ENCODE peak calls at places on chromosomes 6 and 20, in four cellular contexts. K is GM20000, O is cardiac fibroblast, Z is fibroblast of pulmonary artery. N is an unnamed sample.
A peak's percentile ranks its signal among the peaks of the same experiment; 100 is the strongest.

GRCh38 chr6:120290964-120291363 is 941.4 kb upstream of the MAN1A1 start:
- DNase-seq in K (no peak), O (no peak), Z (no peak), N (no peak)

GRCh38 chr20:23612385-23612784 is 6.7 kb upstream of the CST9 start:
- DNase-seq in K (no peak), O (no peak), Z (no peak), N (no peak)

GRCh38 chr6:3697609-3698008 is 53.9 kb downstream of the PXDC1 start:
- DNase-seq in K (no peak), O (peak; percentile 95), Z (peak; percentile 89), N (no peak)

GRCh38 chr20:62272200-62272599 is 30.6 kb upstream of the ADRM1 start:
- DNase-seq in K (no peak), O (no peak), Z (no peak), N (no peak)

GRCh38 chr6:169568314-169569087 is 133.3 kb downstream of the WDR27 start:
- DNase-seq in K (no peak), O (no peak), Z (no peak), N (no peak)

GRCh38 chr20:52303281-52303950 is 111.8 kb upstream of the ZFP64 start:
- DNase-seq in K (no peak), O (no peak), Z (no peak), N (no peak)

GRCh38 chr6:133435065-133435728 is 194.0 kb downstream of the EYA4 start:
- DNase-seq in K (no peak), O (no peak), Z (no peak), N (no peak)

GRCh38 chr6:134282816-134283215 is 35.1 kb downstream of the SGK1 start:
- DNase-seq in K (no peak), O (peak; percentile 29), Z (no peak), N (no peak)

GRCh38 chr6:105824732-105825131 is 261.4 kb upstream of the PRDM1 start:
- DNase-seq in K (peak; percentile 34), O (peak; percentile 69), Z (no peak), N (no peak)

GRCh38 chr6:138107752-138108592 is 753 bp upstream of the PERP start:
- DNase-seq in K (peak; percentile 52), O (no peak), Z (no peak), N (no peak)

GRCh38 chr6:170247178-170247701 is 43.6 kb downstream of the DLL1 start:
- DNase-seq in K (no peak), O (no peak), Z (peak; percentile 18), N (no peak)

GRCh38 chr6:25972902-25973301 is 10.3 kb downstream of the TRIM38 start:
- DNase-seq in K (no peak), O (no peak), Z (no peak), N (no peak)

GRCh38 chr20:34585019-34585418 is 26.5 kb downstream of the MAP1LC3A start:
- DNase-seq in K (no peak), O (no peak), Z (no peak), N (no peak)

GRCh38 chr6:30483677-30484279 is 5.5 kb upstream of the HLA-E start:
- DNase-seq in K (no peak), O (peak; percentile 88), Z (peak; percentile 88), N (no peak)

GRCh38 chr6:167420858-167421766 is 96.2 kb downstream of the TTLL2 start:
- DNase-seq in K (peak; percentile 45), O (no peak), Z (no peak), N (no peak)

GRCh38 chr20:17533396-17533795 is 2.2 kb upstream of the BFSP1 start:
- DNase-seq in K (peak; percentile 45), O (peak; percentile 75), Z (peak; percentile 69), N (no peak)

GRCh38 chr6:15586528-15586927 is 76.3 kb downstream of the DTNBP1 start:
- DNase-seq in K (no peak), O (peak; percentile 11), Z (no peak), N (no peak)

GRCh38 chr6:150310539-150310938 is 58.3 kb upstream of the IYD start:
- DNase-seq in K (no peak), O (no peak), Z (no peak), N (no peak)

GRCh38 chr6:31861150-31861549 is 1.5 kb downstream of the NEU1 start:
- DNase-seq in K (no peak), O (no peak), Z (no peak), N (no peak)

GRCh38 chr6:70210462-70210861 is 92.4 kb downstream of the COL9A1 start:
- DNase-seq in K (no peak), O (peak; percentile 28), Z (peak; percentile 1), N (no peak)

GRCh38 chr6:82589509-82590206 is 226.0 kb downstream of the TPBG start:
- DNase-seq in K (peak; percentile 27), O (peak; percentile 88), Z (peak; percentile 50), N (no peak)

GRCh38 chr6:169145476-169145875 is 108.2 kb downstream of the THBS2 start:
- DNase-seq in K (no peak), O (no peak), Z (no peak), N (no peak)

GRCh38 chr6:79089552-79090404 is 11.7 kb upstream of the PHIP start:
- DNase-seq in K (no peak), O (no peak), Z (no peak), N (no peak)

GRCh38 chr6:31042801-31043200 is 32.5 kb downstream of the MUC22 start:
- DNase-seq in K (peak; percentile 46), O (peak; percentile 70), Z (peak; percentile 65), N (no peak)

GRCh38 chr6:4413073-4413472 is 277.7 kb upstream of the ECI2 start:
- DNase-seq in K (no peak), O (peak; percentile 84), Z (peak; percentile 65), N (no peak)

GRCh38 chr6:15329154-15329781 is 83.4 kb downstream of the JARID2 start:
- DNase-seq in K (no peak), O (peak; percentile 98), Z (peak; percentile 82), N (no peak)

GRCh38 chr20:59443558-59443957 is 143.1 kb downstream of the EDN3 start:
- DNase-seq in K (no peak), O (no peak), Z (no peak), N (no peak)

GRCh38 chr6:144248003-144248402 is 37.1 kb upstream of the UTRN start:
- DNase-seq in K (no peak), O (no peak), Z (no peak), N (no peak)

GRCh38 chr6:118284736-118285360 is 263.2 kb upstream of the PLN start:
- DNase-seq in K (no peak), O (peak; percentile 39), Z (peak; percentile 51), N (no peak)

GRCh38 chr6:34912715-34913464 is 23.8 kb downstream of the ANKS1A start:
- DNase-seq in K (peak; percentile 43), O (peak; percentile 86), Z (peak; percentile 60), N (peak; percentile 55)

GRCh38 chr6:113674075-113674474 is 183.1 kb upstream of the MARCKS start:
- DNase-seq in K (no peak), O (no peak), Z (no peak), N (no peak)

GRCh38 chr6:75135447-75135846 is 70.4 kb downstream of the COL12A1 start:
- DNase-seq in K (no peak), O (no peak), Z (no peak), N (no peak)

GRCh38 chr20:59004493-59004762 is 2.6 kb downstream of the CTSZ start:
- DNase-seq in K (no peak), O (no peak), Z (no peak), N (no peak)

GRCh38 chr20:54082100-54082499 is 11.7 kb upstream of the BCAS1 start:
- DNase-seq in K (no peak), O (no peak), Z (no peak), N (no peak)

GRCh38 chr6:38871745-38872568 is 156.8 kb downstream of the DNAH8 start:
- DNase-seq in K (peak; percentile 44), O (peak; percentile 66), Z (peak; percentile 61), N (no peak)

GRCh38 chr20:50067018-50067417 is 45.9 kb downstream of the UBE2V1 start:
- DNase-seq in K (no peak), O (no peak), Z (no peak), N (no peak)

GRCh38 chr6:165204807-165205545 is 104.4 kb downstream of the C6orf118 start:
- DNase-seq in K (no peak), O (no peak), Z (no peak), N (no peak)

GRCh38 chr6:111669326-111669725 is 63.6 kb upstream of the TRAF3IP2 start:
- DNase-seq in K (no peak), O (no peak), Z (no peak), N (no peak)

GRCh38 chr6:125913864-125914351 is 42.7 kb upstream of the HINT3 start:
- DNase-seq in K (no peak), O (peak; percentile 94), Z (peak; percentile 92), N (no peak)

GRCh38 chr20:42179768-42180167 is 561.6 kb upstream of the CHD6 start:
- DNase-seq in K (no peak), O (peak; percentile 18), Z (peak; percentile 3), N (no peak)

GRCh38 chr20:42183147-42183546 is 565.0 kb upstream of the CHD6 start:
- DNase-seq in K (no peak), O (no peak), Z (no peak), N (no peak)

GRCh38 chr20:42186337-42186736 is 568.2 kb upstream of the CHD6 start:
- DNase-seq in K (no peak), O (no peak), Z (no peak), N (no peak)

DNA sequence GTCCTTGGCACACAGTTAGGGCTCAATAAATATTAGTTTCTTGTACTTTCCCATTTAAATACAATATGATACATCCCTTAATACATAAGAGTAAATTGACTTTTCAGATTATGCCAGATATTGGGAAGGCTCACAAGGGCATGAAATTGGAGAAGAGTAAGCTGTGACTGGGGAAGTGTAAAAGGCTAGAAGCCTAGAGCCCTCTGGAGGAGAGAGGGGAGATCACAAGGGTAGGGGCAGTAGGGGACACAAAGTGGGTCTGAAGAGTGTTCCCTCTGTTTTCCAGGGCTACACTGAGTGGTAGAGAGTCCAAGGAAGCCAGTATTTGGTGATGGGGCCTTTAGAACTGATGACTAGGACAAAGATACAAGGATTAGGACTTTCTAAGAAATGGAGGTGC is 562.9 kb upstream of the CHD6 start:
- DNase-seq in K (no peak), O (no peak), Z (no peak), N (no peak)
- TF ChIP-seq CTCF in K (no peak), O (no peak), Z (no peak), N (no peak)

GRCh38 chr6:23176883-23177282 is 607.5 kb downstream of the HDGFL1 start:
- DNase-seq in K (no peak), O (peak; percentile 3), Z (no peak), N (no peak)
- TF ChIP-seq CTCF in K (no peak), O (no peak), Z (no peak), N (no peak)

DNA sequence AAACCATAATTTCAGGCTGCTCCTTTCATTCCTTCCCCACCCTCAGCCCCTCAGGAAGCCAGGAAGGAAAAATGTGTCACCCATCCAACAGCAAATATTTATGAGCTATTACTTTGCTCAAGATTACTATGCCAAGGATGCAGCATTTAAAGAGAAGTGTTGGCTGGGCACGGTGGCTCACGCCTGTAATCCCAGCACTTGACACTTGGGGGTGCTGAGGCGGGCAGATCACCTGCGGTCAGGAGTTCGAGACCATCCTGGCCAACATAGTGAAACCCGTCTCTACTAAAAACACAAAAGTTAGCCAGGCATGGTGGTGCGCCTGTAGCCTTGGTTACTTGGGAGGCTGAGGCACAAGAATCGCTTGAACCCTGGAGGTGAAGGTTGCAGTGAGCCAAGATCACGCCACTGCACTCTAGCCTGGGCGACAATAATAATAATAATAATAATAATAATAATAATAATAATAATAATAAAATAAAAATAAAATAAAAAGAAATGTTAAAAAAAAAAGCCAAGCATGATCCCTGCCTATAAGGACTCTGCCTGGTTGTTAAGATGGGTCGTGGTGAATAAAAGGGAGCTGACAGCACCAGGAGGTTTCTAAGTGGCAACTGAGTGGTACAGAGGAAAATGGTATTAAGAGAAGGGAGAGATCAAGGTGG is 20.5 kb upstream of the TIAM2 start:
- DNase-seq in K (no peak), O (no peak), Z (no peak), N (no peak)
- TF ChIP-seq CTCF in K (no peak), O (peak; percentile 9), Z (peak; percentile 20), N (peak; percentile 36)

GRCh38 chr6:140011537-140011936 is 637.1 kb upstream of the CITED2 start:
- DNase-seq in K (no peak), O (no peak), Z (no peak), N (no peak)
- TF ChIP-seq CTCF in K (no peak), O (no peak), Z (no peak), N (no peak)

N was measured in GM12864.